ENCODE peak calls at places on chromosome 9, in seven cellular contexts. T, B, N, Y, W, U and H are unnamed samples.
A peak's percentile ranks its signal among the peaks of the same experiment; 100 is the strongest.

GRCh38 chr9:81374459-81374858 is 314.9 kb downstream of the TLE1 start:
- DNase-seq in T (no peak), B (no peak), N (no peak), Y (no peak), W (no peak), U (no peak), H (no peak)

GRCh38 chr9:89945133-89945532 is 340.3 kb downstream of the GADD45G start:
- DNase-seq in T (no peak), B (no peak), N (no peak), Y (no peak), W (no peak), U (peak; percentile 3), H (no peak)

GRCh38 chr9:123358181-123358894 is 2.3 kb downstream of the CRB2 start:
- DNase-seq in T (no peak), B (no peak), N (no peak), Y (no peak), W (no peak), U (peak; percentile 24), H (no peak)

GRCh38 chr9:133913571-133914369 is 78.4 kb downstream of the VAV2 start:
- DNase-seq in T (no peak), B (no peak), N (no peak), Y (no peak), W (no peak), U (no peak), H (no peak)

GRCh38 chr9:135256568-135257354 is 169.3 kb downstream of the OLFM1 start:
- DNase-seq in T (no peak), B (no peak), N (no peak), Y (no peak), W (peak; percentile 29), U (no peak), H (no peak)

GRCh38 chr9:123478967-123479602 is 123.1 kb downstream of the CRB2 start:
- DNase-seq in T (no peak), B (no peak), N (no peak), Y (no peak), W (no peak), U (no peak), H (no peak)

GRCh38 chr9:35682083-35682482 is 7.6 kb downstream of the TPM2 start:
- DNase-seq in T (no peak), B (no peak), N (no peak), Y (no peak), W (no peak), U (no peak), H (no peak)

GRCh38 chr9:113488071-113488470 is 24.5 kb downstream of the RGS3 start:
- DNase-seq in T (no peak), B (no peak), N (no peak), Y (no peak), W (no peak), U (no peak), H (no peak)

GRCh38 chr9:757246-757881 is 84.1 kb upstream of the DMRT1 start:
- DNase-seq in T (no peak), B (peak; percentile 78), N (peak; percentile 27), Y (no peak), W (no peak), U (peak; percentile 83), H (peak; percentile 8)

GRCh38 chr9:20552874-20553624 is 69.2 kb downstream of the MLLT3 start:
- DNase-seq in T (peak; percentile 34), B (peak; percentile 2), N (no peak), Y (no peak), W (no peak), U (no peak), H (no peak)

GRCh38 chr9:6506571-6506970 is 93.6 kb downstream of the UHRF2 start:
- DNase-seq in T (no peak), B (no peak), N (no peak), Y (no peak), W (no peak), U (no peak), H (no peak)

GRCh38 chr9:23555849-23556248 is 270.2 kb downstream of the ELAVL2 start:
- DNase-seq in T (no peak), B (no peak), N (no peak), Y (no peak), W (no peak), U (no peak), H (no peak)

GRCh38 chr9:12817702-12818101 is 42.9 kb downstream of the LURAP1L start:
- DNase-seq in T (peak; percentile 26), B (peak; percentile 43), N (no peak), Y (no peak), W (peak; percentile 73), U (no peak), H (no peak)

GRCh38 chr9:73667749-73668148 is 516.1 kb downstream of the ANXA1 start:
- DNase-seq in T (no peak), B (no peak), N (no peak), Y (no peak), W (no peak), U (peak; percentile 16), H (no peak)

GRCh38 chr9:98057095-98057799 is 715 bp downstream of the NANS start:
- DNase-seq in T (peak; percentile 20), B (no peak), N (no peak), Y (no peak), W (no peak), U (peak; percentile 26), H (no peak)

GRCh38 chr9:107606149-107606790 is 116.7 kb upstream of the KLF4 start:
- DNase-seq in T (no peak), B (no peak), N (no peak), Y (no peak), W (no peak), U (no peak), H (no peak)

GRCh38 chr9:98551511-98552286 is 157.0 kb downstream of the GABBR2 start:
- DNase-seq in T (no peak), B (peak; percentile 89), N (peak; percentile 39), Y (no peak), W (no peak), U (no peak), H (no peak)

GRCh38 chr9:121599186-121599871 is 52.1 kb upstream of the DAB2IP start:
- DNase-seq in T (no peak), B (peak; percentile 59), N (no peak), Y (peak; percentile 47), W (peak; percentile 93), U (peak; percentile 26), H (peak; percentile 87)

GRCh38 chr9:73951147-73951546 is 546.0 kb upstream of the RORB start:
- DNase-seq in T (no peak), B (no peak), N (no peak), Y (no peak), W (no peak), U (no peak), H (no peak)

GRCh38 chr9:135718616-135719015 is 16.6 kb downstream of the KCNT1 start:
- DNase-seq in T (peak; percentile 51), B (peak; percentile 88), N (no peak), Y (no peak), W (no peak), U (no peak), H (no peak)

GRCh38 chr9:107675476-107676264 is 186.1 kb upstream of the KLF4 start:
- DNase-seq in T (no peak), B (no peak), N (no peak), Y (no peak), W (no peak), U (no peak), H (no peak)

GRCh38 chr9:93296889-93297480 is 113.0 kb downstream of the WNK2 start:
- DNase-seq in T (no peak), B (no peak), N (no peak), Y (peak; percentile 11), W (no peak), U (no peak), H (no peak)

GRCh38 chr9:95741631-95742030 is 133.9 kb upstream of the ERCC6L2 start:
- DNase-seq in T (no peak), B (no peak), N (no peak), Y (no peak), W (no peak), U (no peak), H (no peak)